ENCODE peak calls at places on chromosomes 13 and 19, in five cellular contexts. L is IMR-90, Q is endodermal cell, Y is ascending aorta, W is cardiac fibroblast. O is an unnamed sample.

GRCh38 chr19:51799311-51799997 is 4.5 kb downstream of the FPR3 start:
- DNase-seq in Q (no peak), L (peak), W (peak), Y (peak), O (peak)

GRCh38 chr19:9936151-9937000 is at the start of gene OLFM2:
- DNase-seq in Q (peak), W (no peak), L (no peak), Y (no peak), O (no peak)

GRCh38 chr13:38045278-38046048 is 175.9 kb upstream of the TRPC4 start:
- DNase-seq in Y (no peak), Q (peak), L (peak), W (peak), O (no peak)

GRCh38 chr13:79614519-79614918 is 133.6 kb downstream of the NDFIP2 start:
- DNase-seq in Y (no peak), L (no peak), Q (no peak), W (no peak), O (no peak)

GRCh38 chr13:90447735-90448103 is 899.8 kb upstream of the MIR17HG start:
- DNase-seq in Y (no peak), W (peak), Q (no peak), L (peak), O (no peak)

GRCh38 chr13:37540228-37540627 is 58.3 kb downstream of the POSTN start:
- DNase-seq in Q (no peak), L (peak), Y (no peak), W (peak), O (no peak)

GRCh38 chr13:53368948-53369347 is 340.3 kb downstream of the OLFM4 start:
- DNase-seq in Q (no peak), Y (no peak), W (no peak), L (no peak), O (no peak)

GRCh38 chr19:17496337-17496997 is 15.0 kb upstream of the PGLS start:
- DNase-seq in L (peak), Q (peak), W (peak), Y (peak), O (peak)

GRCh38 chr19:35860818-35861639 is 4.3 kb downstream of the KIRREL2 start:
- DNase-seq in Y (no peak), L (no peak), Q (peak), W (no peak), O (no peak)

GRCh38 chr13:113907637-113908617 is 44.1 kb upstream of the GAS6 start:
- DNase-seq in L (peak), W (peak), Q (peak), Y (peak), O (no peak)

GRCh38 chr19:53908106-53908932 is 759 bp upstream of the CACNG7 start:
- DNase-seq in Q (peak), L (peak), W (peak), Y (no peak), O (no peak)

GRCh38 chr13:34933786-34934185 is 8.3 kb upstream of the NBEA start:
- DNase-seq in Y (no peak), Q (no peak), L (no peak), W (no peak), O (no peak)

GRCh38 chr13:114282143-114282685 is 813 bp downstream of the UPF3A start:
- DNase-seq in Y (peak), Q (peak), L (peak), W (peak), O (no peak)

GRCh38 chr13:94186470-94186869 is 293.0 kb downstream of the DCT start:
- DNase-seq in Y (no peak), Q (no peak), W (no peak), L (no peak), O (no peak)

GRCh38 chr13:28527629-28528028 is 32.7 kb upstream of the FLT1 start:
- DNase-seq in Y (no peak), L (no peak), Q (no peak), W (no peak), O (peak)

GRCh38 chr13:110361365-110361911 is 54.4 kb downstream of the COL4A2 start:
- DNase-seq in W (peak), Q (no peak), L (peak), Y (peak), O (no peak)

GRCh38 chr13:62767473-62767872 is 1351.8 kb upstream of the PCDH20 start:
- DNase-seq in W (no peak), L (no peak), Q (no peak), Y (no peak), O (no peak)

GRCh38 chr19:44817725-44818469 is 9.0 kb downstream of the BCAM start:
- DNase-seq in L (no peak), Y (no peak), W (no peak), Q (no peak), O (no peak)

GRCh38 chr19:46748325-46749109 is 2.3 kb upstream of the STRN4 start:
- DNase-seq in Q (peak), W (peak), L (peak), Y (no peak), O (peak)

GRCh38 chr19:6577410-6578125 is 13.4 kb downstream of the CD70 start:
- DNase-seq in W (no peak), L (no peak), Q (no peak), Y (no peak), O (peak)

GRCh38 chr19:6788896-6789295 is 16.4 kb downstream of the VAV1 start:
- DNase-seq in W (no peak), Y (no peak), L (no peak), Q (no peak), O (no peak)

GRCh38 chr19:48461982-48462655 is 6.7 kb downstream of the KCNJ14 start:
- DNase-seq in Y (no peak), W (no peak), Q (peak), L (no peak), O (no peak)

GRCh38 chr13:77810430-77810829 is 108.2 kb downstream of the EDNRB start:
- DNase-seq in Q (no peak), L (peak), Y (no peak), W (peak), O (no peak)

GRCh38 chr19:37654525-37654832 is 786 bp downstream of the ZFP30 start:
- DNase-seq in W (peak), L (peak), Q (no peak), Y (no peak), O (no peak)

GRCh38 chr13:80134360-80134759 is 206.6 kb downstream of the SPRY2 start:
- DNase-seq in W (no peak), Y (no peak), L (no peak), Q (no peak), O (no peak)

GRCh38 chr19:32176591-32176990 is 168.8 kb upstream of the ZNF507 start:
- DNase-seq in Y (no peak), Q (no peak), L (no peak), W (no peak), O (no peak)

GRCh38 chr13:25136872-25137623 is 35.0 kb downstream of the AMER2 start:
- DNase-seq in Y (no peak), W (no peak), L (no peak), Q (peak), O (no peak)

GRCh38 chr13:42334329-42334706 is 62.4 kb downstream of the AKAP11 start:
- DNase-seq in L (no peak), Q (peak), Y (no peak), W (no peak), O (no peak)

GRCh38 chr19:46624958-46625661 is at the start of gene PTGIR:
- DNase-seq in W (peak), L (peak), Y (peak), Q (no peak), O (peak)

GRCh38 chr13:23666576-23666975 is 96.4 kb downstream of the TNFRSF19 start:
- DNase-seq in Q (no peak), Y (no peak), L (peak), W (no peak), O (no peak)

GRCh38 chr13:64884976-64885375 is 2345.2 kb downstream of the PCDH9 start:
- DNase-seq in Q (no peak), L (peak), W (no peak), Y (no peak), O (no peak)

GRCh38 chr13:19596960-19597361 is 35.6 kb upstream of the TPTE2 start:
- DNase-seq in Q (no peak), L (peak), Y (no peak), W (no peak), O (no peak)

GRCh38 chr19:39546599-39546998 is 6.6 kb upstream of the EID2 start:
- DNase-seq in Q (no peak), W (no peak), Y (no peak), L (no peak), O (no peak)

GRCh38 chr19:30479657-30480056 is 107.5 kb downstream of the ZNF536 start:
- DNase-seq in Y (no peak), Q (no peak), W (no peak), L (no peak), O (no peak)

DNA sequence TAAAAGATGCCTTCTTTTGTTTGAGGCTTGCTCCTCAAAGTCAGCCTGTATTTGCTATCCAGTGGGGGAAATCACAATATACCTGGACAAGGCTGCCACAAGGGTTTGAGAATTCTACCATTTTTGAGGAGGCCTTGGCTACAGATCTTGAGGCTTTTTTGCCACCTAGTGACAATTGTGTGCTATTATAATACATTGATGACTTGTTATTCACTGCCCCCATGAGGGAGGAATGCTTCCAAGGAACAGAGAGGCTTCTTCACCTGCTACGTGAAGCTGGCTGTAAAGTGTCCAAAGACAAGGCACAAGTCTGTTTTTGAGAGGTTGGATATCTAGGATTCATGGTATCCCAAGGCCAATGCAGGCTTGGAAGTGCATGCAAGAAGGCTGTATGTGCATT is 72.5 kb downstream of the ZNF708 start:
- DNase-seq in Y (no peak), L (peak), W (peak), Q (peak), O (no peak)
- TF ChIP-seq CTCF in Y (no peak), L (peak), W (no peak), Q (peak), O (no peak)

GRCh38 chr13:67036694-67037093 is 193.4 kb downstream of the PCDH9 start:
- DNase-seq in Q (no peak), L (no peak), Y (no peak), W (no peak), O (no peak)
- TF ChIP-seq CTCF in Q (no peak), L (no peak), Y (no peak), W (no peak), O (no peak)

DNA sequence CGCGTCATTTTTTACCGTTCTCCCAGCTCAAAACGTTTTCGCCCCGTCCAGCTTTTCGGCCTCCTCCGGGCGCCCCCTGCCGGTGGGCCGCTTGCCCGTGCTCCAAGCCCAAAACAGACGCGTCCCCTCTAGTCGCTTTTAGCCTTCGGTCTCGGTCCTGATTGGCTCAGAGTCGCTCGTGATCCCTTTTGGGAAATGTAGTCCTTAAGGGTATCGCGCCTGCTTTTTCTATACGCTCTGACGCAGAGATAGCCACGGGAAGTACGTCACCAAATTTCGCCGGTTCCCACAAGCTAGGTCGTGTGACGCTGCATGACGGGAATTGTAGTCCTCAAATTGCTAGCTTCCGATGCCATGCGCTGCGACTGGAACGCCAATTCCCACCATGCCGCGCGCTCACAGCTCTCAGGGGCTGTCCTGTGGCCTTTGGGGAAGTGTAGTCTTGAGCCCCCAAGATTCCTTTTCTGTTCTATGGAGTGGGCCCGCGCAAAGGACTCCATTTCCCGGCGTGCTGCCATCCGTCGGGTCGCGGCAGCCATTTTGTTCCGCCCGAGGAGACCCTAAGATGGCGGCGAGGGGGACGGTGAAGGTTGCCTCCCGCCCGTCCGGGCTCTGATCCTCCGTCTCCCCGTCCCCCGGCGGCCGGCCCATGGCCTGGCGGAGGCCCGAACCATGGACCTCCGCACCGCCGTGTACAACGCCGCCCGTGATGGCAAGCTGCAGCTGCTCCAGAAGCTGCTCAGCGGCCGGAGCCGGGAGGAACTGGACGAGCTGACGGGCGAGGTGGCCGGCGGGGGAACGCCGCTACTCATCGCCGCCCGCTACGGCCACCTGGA is at the start of gene FEM1A:
- DNase-seq in W (peak), Q (peak), L (peak), Y (peak), O (peak)
- TF ChIP-seq CTCF in W (peak), Q (peak), L (peak), Y (peak), O (peak)

DNA sequence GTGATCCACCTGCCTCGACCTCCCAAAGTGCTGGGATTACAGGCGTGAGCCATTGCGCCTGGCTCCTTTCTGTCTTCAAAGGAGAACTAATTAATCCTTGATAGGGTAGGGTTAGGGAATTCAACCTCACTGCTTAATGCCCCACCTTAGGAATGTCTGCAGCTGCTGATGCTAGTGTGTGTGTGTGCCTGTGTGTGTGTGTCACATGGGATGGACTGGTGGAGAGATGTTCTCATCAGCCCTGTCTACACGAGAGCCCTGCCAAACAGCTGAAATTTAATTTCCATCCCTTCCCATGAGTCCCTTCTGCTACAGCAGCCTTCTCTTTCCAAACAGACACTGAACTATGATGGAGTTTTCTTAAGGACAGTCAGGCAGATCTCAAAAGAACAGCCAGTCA is 46.5 kb upstream of the CLDN10 start:
- DNase-seq in Q (no peak), W (no peak), Y (no peak), L (no peak), O (no peak)
- TF ChIP-seq CTCF in Q (no peak), W (no peak), Y (no peak), L (no peak), O (no peak)

GRCh38 chr13:108218044-108218974 is at the start of gene ABHD13:
- DNase-seq in Y (peak), L (peak), W (peak), Q (peak), O (peak)
- TF ChIP-seq CTCF in Y (no peak), L (no peak), W (no peak), Q (peak), O (no peak)

GRCh38 chr19:1921825-1922224 is 16.6 kb downstream of the ADAT3 start:
- DNase-seq in W (no peak), Y (no peak), Q (no peak), L (no peak), O (no peak)
- TF ChIP-seq CTCF in W (no peak), Y (no peak), Q (no peak), L (no peak), O (no peak)

GRCh38 chr13:97809576-97809975 is 143.9 kb upstream of the IPO5 start:
- DNase-seq in W (peak), Q (no peak), L (peak), Y (no peak), O (no peak)

DNA sequence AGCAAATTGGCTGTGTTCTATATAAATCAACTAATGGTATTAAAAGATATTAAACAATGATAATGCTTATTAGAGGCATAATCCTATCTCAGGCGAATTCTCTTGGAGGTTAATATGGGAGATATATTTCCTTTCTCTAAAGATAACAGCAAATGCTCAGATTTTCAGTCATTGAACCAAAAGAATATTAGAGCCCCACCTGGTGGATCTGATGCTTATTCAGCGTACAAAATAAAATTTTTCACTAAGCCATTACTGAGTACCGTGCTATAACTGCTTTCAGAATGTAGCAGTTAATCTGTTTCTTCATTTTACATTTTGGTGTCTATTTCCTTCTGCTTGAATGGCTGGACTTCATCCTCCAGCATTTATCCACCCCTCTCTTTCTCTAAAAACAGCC is 143.3 kb upstream of the IPO5 start:
- DNase-seq in W (peak), Y (no peak), Q (no peak), L (peak), O (no peak)
- TF ChIP-seq CTCF in W (peak), Y (no peak), Q (peak), L (peak), O (no peak)

DNA sequence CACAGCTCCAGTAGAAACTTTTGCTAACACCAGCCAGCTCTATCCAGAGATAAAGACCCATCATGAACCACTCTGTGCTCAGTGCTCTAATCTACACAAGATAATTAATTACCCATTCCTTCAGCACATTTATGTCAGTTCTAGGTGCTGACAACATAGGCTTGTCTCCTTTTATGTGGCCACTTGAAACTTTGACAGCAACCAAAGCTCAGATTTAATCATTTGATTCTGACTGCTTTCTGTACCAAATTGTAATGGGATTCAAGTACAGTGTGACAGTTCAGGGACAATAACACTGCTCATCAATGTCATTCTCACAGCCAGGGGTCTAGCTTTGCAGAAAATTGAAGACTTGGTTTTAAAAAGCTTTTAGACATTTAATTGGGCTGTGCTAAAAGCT is 266.6 kb downstream of the KCTD12 start:
- DNase-seq in L (no peak), Q (no peak), W (no peak), Y (no peak), O (no peak)
- TF ChIP-seq CTCF in L (no peak), Q (no peak), W (no peak), Y (no peak), O (no peak)

DNA sequence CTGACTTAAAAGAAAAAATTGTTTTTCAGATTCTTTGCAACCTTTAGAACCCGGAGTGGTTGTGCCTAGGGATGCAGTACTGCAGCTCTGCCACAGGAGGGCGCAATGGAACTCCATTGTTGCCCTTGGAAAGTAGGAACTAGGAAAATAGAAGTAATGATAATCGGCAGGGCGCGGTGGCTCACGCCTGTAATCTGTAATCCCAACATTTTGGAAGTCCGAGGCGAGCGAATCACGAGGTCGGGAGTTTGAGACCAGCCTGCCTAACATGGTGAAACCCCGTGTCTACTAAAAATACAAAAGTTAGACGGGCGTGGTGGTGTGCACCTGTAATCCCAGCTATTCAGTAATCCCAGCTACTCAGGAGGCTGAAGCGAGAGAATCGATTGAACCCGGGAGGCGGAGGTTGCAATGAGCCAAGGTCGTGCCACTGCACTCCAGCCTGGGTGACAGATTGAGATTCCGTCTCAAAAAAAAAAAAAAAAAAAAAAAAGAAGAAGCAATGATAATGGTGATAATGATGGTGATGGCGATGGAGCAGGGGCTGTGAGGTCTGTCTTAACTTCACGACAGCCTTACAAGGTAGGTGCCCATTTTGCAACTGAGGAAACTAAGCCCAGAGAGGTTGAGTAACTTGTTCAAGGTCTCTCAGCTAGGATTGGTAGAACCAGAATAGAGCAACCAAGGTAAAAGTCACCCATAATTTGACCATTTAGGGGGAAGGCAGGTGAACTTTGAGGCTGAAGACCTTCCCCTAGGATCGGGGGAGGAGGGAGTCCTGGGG is 5.5 kb upstream of the ADAMTS10 start:
- DNase-seq in Y (peak), W (peak), L (peak), Q (peak), O (peak)
- TF ChIP-seq CTCF in Y (peak), W (peak), L (peak), Q (peak), O (peak)

DNA sequence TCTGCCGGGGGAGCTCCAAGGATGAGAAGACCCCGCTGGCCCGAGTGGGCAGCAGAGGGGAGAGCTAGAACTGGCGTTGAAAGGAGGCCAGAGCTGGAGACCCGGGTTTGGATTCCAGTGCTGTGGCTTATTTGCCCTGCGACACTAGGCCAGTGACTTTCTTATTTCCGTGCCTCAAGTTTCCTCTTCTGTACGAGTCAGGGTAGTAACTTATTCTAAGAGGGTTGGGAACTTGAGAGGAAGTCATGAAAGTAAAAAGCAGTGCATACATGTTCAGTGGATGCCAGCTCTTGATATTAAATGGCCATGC is 670 bp downstream of the FAM32A start:
- DNase-seq in W (no peak), Q (no peak), L (no peak), Y (peak), O (no peak)
- TF ChIP-seq CTCF in W (peak), Q (no peak), L (peak), Y (no peak), O (peak)

O was measured in CD14-positive monocyte.